ENCODE peak calls at places on chromosome 18, in five cellular contexts. One of them, this sample, is unnamed.

GRCh38 chr18:4068552-4069158 is 386.5 kb downstream of the DLGAP1 start:
- DNase-seq in A673: peak
- DNase-seq in A549: peak
- DNase-seq in NCI-H187: peak
- DNase-seq in dermis blood vessel endothelial cell: peak
- DNase-seq in this sample: peak

GRCh38 chr18:13218376-13219011 is at the start of gene LDLRAD4:
- DNase-seq in A673: peak
- DNase-seq in A549: no peak
- DNase-seq in NCI-H187: no peak
- DNase-seq in dermis blood vessel endothelial cell: peak
- DNase-seq in this sample: no peak

GRCh38 chr18:64083906-64084305 is 65.0 kb downstream of the LINC00305 start:
- DNase-seq in A673: no peak
- DNase-seq in A549: no peak
- DNase-seq in NCI-H187: no peak
- DNase-seq in dermis blood vessel endothelial cell: no peak
- DNase-seq in this sample: no peak

GRCh38 chr18:13915973-13916372 is 637 bp upstream of the MC2R start:
- DNase-seq in A673: no peak
- DNase-seq in A549: no peak
- DNase-seq in NCI-H187: no peak
- DNase-seq in dermis blood vessel endothelial cell: no peak
- DNase-seq in this sample: no peak

GRCh38 chr18:21741511-21742322 is 1.1 kb downstream of the MIB1 start:
- DNase-seq in A673: peak
- DNase-seq in A549: no peak
- DNase-seq in NCI-H187: no peak
- DNase-seq in dermis blood vessel endothelial cell: peak
- DNase-seq in this sample: no peak

GRCh38 chr18:76422121-76422520 is 72.9 kb downstream of the ZNF516 start:
- DNase-seq in A673: no peak
- DNase-seq in A549: no peak
- DNase-seq in NCI-H187: no peak
- DNase-seq in dermis blood vessel endothelial cell: no peak
- DNase-seq in this sample: no peak

GRCh38 chr18:36440614-36441013 is 143.1 kb downstream of the FHOD3 start:
- DNase-seq in A673: no peak
- DNase-seq in A549: no peak
- DNase-seq in NCI-H187: no peak
- DNase-seq in dermis blood vessel endothelial cell: no peak
- DNase-seq in this sample: no peak

GRCh38 chr18:57806891-57807280 is 3.8 kb upstream of the ATP8B1 start:
- DNase-seq in A673: peak
- DNase-seq in A549: peak
- DNase-seq in NCI-H187: no peak
- DNase-seq in dermis blood vessel endothelial cell: peak
- DNase-seq in this sample: peak

GRCh38 chr18:49878567-49878966 is 65.2 kb upstream of the ACAA2 start:
- DNase-seq in A673: no peak
- DNase-seq in A549: no peak
- DNase-seq in NCI-H187: no peak
- DNase-seq in dermis blood vessel endothelial cell: peak
- DNase-seq in this sample: no peak